ENCODE peak calls at places on chromosomes 13 and 19, in six cellular contexts. E, B, K, O, M and P are unnamed samples.

GRCh38 chr13:113862766-113863510 is 938 bp downstream of the GAS6 start:
- DNase-seq in E (no peak), B (peak), K (no peak), O (peak), M (peak), P (no peak)

GRCh38 chr19:47729468-47729798 is 15.9 kb upstream of the NOP53 start:
- DNase-seq in E (no peak), B (peak), K (peak), O (peak), M (peak), P (no peak)

GRCh38 chr19:7541828-7542443 is 6.4 kb downstream of the PNPLA6 start:
- DNase-seq in E (no peak), B (no peak), K (no peak), O (no peak), M (no peak), P (no peak)

GRCh38 chr13:75481176-75482069 is 546 bp downstream of the TBC1D4 start:
- DNase-seq in E (peak), B (peak), K (peak), O (peak), M (peak), P (peak)

GRCh38 chr13:27374126-27374613 is 50.2 kb upstream of the GTF3A start:
- DNase-seq in E (no peak), B (no peak), K (no peak), O (no peak), M (no peak), P (no peak)

GRCh38 chr19:57803594-57804325 is 11.0 kb downstream of the ZNF552 start:
- DNase-seq in E (peak), B (no peak), K (peak), O (peak), M (no peak), P (no peak)

GRCh38 chr13:36371185-36371584 is 25.0 kb upstream of the SPART start:
- DNase-seq in E (no peak), B (no peak), K (no peak), O (no peak), M (no peak), P (no peak)

GRCh38 chr19:13173129-13173737 is 23.0 kb downstream of the IER2 start:
- DNase-seq in E (no peak), B (no peak), K (no peak), O (no peak), M (no peak), P (no peak)

GRCh38 chr19:19338082-19338481 is 17.5 kb downstream of the MAU2 start:
- DNase-seq in E (no peak), B (no peak), K (peak), O (no peak), M (no peak), P (no peak)

GRCh38 chr13:34155931-34156607 is 338.1 kb downstream of the RFC3 start:
- DNase-seq in E (no peak), B (no peak), K (peak), O (no peak), M (no peak), P (no peak)

GRCh38 chr19:49893135-49893534 is 3.6 kb downstream of the IL4I1 start:
- DNase-seq in E (no peak), B (no peak), K (no peak), O (no peak), M (no peak), P (no peak)

GRCh38 chr19:29837448-29837961 is 25.7 kb downstream of the CCNE1 start:
- DNase-seq in E (no peak), B (no peak), K (no peak), O (no peak), M (peak), P (no peak)

GRCh38 chr13:98484289-98485219 is 92.4 kb downstream of the STK24 start:
- DNase-seq in E (peak), B (peak), K (peak), O (peak), M (peak), P (no peak)

GRCh38 chr13:46114599-46114998 is 9.8 kb upstream of the CPB2 start:
- DNase-seq in E (no peak), B (no peak), K (no peak), O (no peak), M (no peak), P (no peak)

GRCh38 chr19:51354103-51354741 is 12.0 kb downstream of the ETFB start:
- DNase-seq in E (no peak), B (peak), K (no peak), O (no peak), M (peak), P (no peak)

GRCh38 chr19:55545913-55546495 is 661 bp upstream of the SBK3 start:
- DNase-seq in E (no peak), B (no peak), K (peak), O (no peak), M (peak), P (no peak)

GRCh38 chr19:8699908-8700307 is 1.3 kb upstream of the ACTL9 start:
- DNase-seq in E (no peak), B (no peak), K (no peak), O (no peak), M (no peak), P (no peak)

GRCh38 chr13:50779443-50780200 is 63.9 kb downstream of the DLEU7 start:
- DNase-seq in E (no peak), B (no peak), K (no peak), O (no peak), M (no peak), P (no peak)

GRCh38 chr13:112781881-112782361 is 92.1 kb downstream of the ATP11A start:
- DNase-seq in E (no peak), B (no peak), K (peak), O (no peak), M (no peak), P (no peak)

GRCh38 chr13:100610399-100611347 is 22.1 kb upstream of the GGACT start:
- DNase-seq in E (no peak), B (no peak), K (no peak), O (no peak), M (no peak), P (no peak)

GRCh38 chr19:45638930-45639729 is at the start of gene EML2:
- DNase-seq in E (peak), B (peak), K (no peak), O (peak), M (peak), P (no peak)

GRCh38 chr19:3284759-3285646 is 60.5 kb downstream of the CELF5 start:
- DNase-seq in E (peak), B (peak), K (peak), O (peak), M (peak), P (no peak)

GRCh38 chr19:33441277-33441699 is 67.8 kb downstream of the CEBPG start:
- DNase-seq in E (no peak), B (peak), K (no peak), O (no peak), M (peak), P (no peak)

GRCh38 chr13:48066310-48066989 is 28.5 kb downstream of the MED4 start:
- DNase-seq in E (no peak), B (no peak), K (peak), O (no peak), M (no peak), P (no peak)

GRCh38 chr19:35041548-35042055 is at the start of gene HPN:
- DNase-seq in E (no peak), B (peak), K (no peak), O (peak), M (peak), P (no peak)

GRCh38 chr19:42053037-42053935 is 16.7 kb downstream of the GRIK5 start:
- DNase-seq in E (no peak), B (no peak), K (no peak), O (no peak), M (peak), P (no peak)

GRCh38 chr19:7852851-7853759 is 21.1 kb downstream of the PRR36 start:
- DNase-seq in E (peak), B (peak), K (peak), O (peak), M (peak), P (no peak)

GRCh38 chr19:7618366-7618765 is 11.0 kb downstream of the XAB2 start:
- DNase-seq in E (no peak), B (no peak), K (no peak), O (no peak), M (no peak), P (no peak)

GRCh38 chr13:102260256-102260655 is 141.6 kb downstream of the FGF14 start:
- DNase-seq in E (no peak), B (no peak), K (no peak), O (peak), M (no peak), P (no peak)

GRCh38 chr13:40408602-40409001 is 257.8 kb downstream of the FOXO1 start:
- DNase-seq in E (no peak), B (no peak), K (peak), O (no peak), M (no peak), P (no peak)

GRCh38 chr13:100550433-100550832 is 38.2 kb downstream of the GGACT start:
- DNase-seq in E (no peak), B (peak), K (peak), O (no peak), M (peak), P (no peak)

GRCh38 chr13:101511766-101512165 is 59.3 kb downstream of the ITGBL1 start:
- DNase-seq in E (no peak), B (no peak), K (no peak), O (no peak), M (no peak), P (no peak)

GRCh38 chr13:41268764-41269163 is 5.4 kb upstream of the MTRF1 start:
- DNase-seq in E (peak), B (no peak), K (peak), O (peak), M (no peak), P (no peak)

GRCh38 chr13:50994651-50995050 is 85.1 kb downstream of the RNASEH2B start:
- DNase-seq in E (no peak), B (no peak), K (no peak), O (no peak), M (peak), P (no peak)

GRCh38 chr19:10173527-10173926 is 21.2 kb downstream of the DNMT1 start:
- DNase-seq in E (no peak), B (no peak), K (peak), O (no peak), M (no peak), P (no peak)

GRCh38 chr13:83667606-83668005 is 214.7 kb downstream of the SLITRK1 start:
- DNase-seq in E (no peak), B (no peak), K (no peak), O (no peak), M (no peak), P (no peak)

GRCh38 chr19:17765069-17765618 is 13.9 kb downstream of the FCHO1 start:
- DNase-seq in E (no peak), B (peak), K (no peak), O (no peak), M (peak), P (no peak)
- H3K27ac ChIP-seq in E (no peak), B (no peak), K (no peak), O (no peak), M (no peak), P (peak)

GRCh38 chr19:5826531-5827341 is 12.8 kb downstream of the FUT6 start:
- DNase-seq in E (peak), B (peak), K (peak), O (peak), M (no peak), P (no peak)
- H3K27ac ChIP-seq in E (no peak), B (peak), K (no peak), O (no peak), M (no peak), P (no peak)

GRCh38 chr13:59409211-59409610 is 754.5 kb downstream of the DIAPH3 start:
- DNase-seq in E (no peak), B (peak), K (peak), O (peak), M (no peak), P (no peak)

GRCh38 chr13:59408738-59409137 is 755.0 kb downstream of the DIAPH3 start:
- DNase-seq in E (no peak), B (no peak), K (no peak), O (no peak), M (no peak), P (no peak)

GRCh38 chr13:59413121-59413520 is 750.6 kb downstream of the DIAPH3 start:
- DNase-seq in E (no peak), B (no peak), K (no peak), O (no peak), M (no peak), P (no peak)

GRCh38 chr13:59415498-59415897 is 748.2 kb downstream of the DIAPH3 start:
- DNase-seq in E (no peak), B (no peak), K (no peak), O (no peak), M (no peak), P (no peak)

DNA sequence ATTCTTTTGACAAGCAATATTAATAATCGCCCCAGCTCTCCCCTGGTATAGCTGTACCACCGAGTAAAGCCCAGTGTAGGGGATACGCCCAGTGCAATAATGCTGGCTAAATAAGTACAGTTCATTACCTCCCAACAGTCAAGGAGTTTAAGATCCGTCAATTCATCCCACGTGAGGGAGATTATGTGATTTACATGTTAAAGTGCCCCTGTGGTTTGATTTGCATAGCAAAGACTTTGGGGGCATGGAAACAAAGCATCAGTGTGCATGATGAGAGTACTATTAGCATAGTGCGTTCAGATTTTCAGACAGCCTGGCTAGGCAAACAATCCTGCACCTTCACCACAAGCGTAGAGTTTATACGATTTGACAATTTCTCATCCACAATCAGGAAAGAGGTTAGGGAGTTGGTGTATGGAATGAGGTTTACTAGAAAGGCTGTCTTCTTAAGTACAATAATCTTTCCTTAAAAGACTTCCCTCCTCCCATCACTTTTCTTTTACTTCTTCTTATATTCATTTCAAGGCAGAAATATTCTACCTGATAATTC is 754.0 kb downstream of the DIAPH3 start:
- DNase-seq in E (no peak), B (no peak), K (no peak), O (peak), M (no peak), P (no peak)
- H3K27ac ChIP-seq in E (no peak), B (no peak), K (no peak), O (peak), M (no peak), P (no peak)

GRCh38 chr13:72638059-72638815 is 89.2 kb downstream of the MZT1 start:
- DNase-seq in E (no peak), B (no peak), K (no peak), O (peak), M (no peak), P (no peak)
- H3K27ac ChIP-seq in E (no peak), B (no peak), K (no peak), O (no peak), M (no peak), P (no peak)

DNA sequence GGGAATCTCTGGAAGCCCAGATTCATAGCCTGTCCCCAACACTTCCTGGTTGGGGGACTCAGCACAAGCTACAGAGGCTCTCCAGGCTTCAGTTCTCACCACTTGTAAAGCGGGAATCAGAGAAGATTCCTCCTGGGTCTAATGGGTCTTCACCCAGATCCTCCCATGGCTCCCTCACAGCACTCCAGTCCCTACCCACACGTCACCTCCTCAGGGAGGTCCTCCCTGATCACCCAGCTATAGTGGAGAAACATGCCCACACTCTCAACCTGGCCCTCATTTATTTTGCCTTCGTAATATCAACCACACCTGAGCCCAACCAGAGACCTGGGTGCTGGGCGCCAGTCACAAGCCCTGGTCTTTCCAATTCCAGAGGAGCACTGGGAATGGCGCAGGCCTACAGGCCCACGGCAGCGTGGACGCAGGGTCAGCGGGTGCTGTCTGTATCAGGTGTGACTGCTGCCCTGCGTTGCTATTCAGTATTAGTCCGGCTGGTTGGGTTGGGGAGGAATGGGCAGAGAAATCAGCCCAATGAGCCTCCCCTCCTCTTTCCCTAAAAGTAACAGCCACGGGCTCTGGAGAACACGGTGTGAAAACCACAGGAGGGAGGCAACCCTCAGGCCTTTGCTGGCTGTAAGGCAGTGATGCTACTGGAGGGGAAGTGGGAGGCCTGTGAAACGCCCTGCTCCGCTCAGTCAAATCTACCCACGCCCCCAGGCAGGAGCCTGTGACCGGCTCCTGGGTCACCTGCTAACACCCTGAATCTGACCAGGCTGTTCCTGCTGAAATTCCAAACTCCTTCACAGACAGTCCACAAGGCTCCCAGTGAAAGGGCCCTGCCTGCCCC is 5.2 kb downstream of the AKT2 start:
- DNase-seq in E (no peak), B (peak), K (no peak), O (no peak), M (no peak), P (no peak)
- H3K27ac ChIP-seq in E (no peak), B (peak), K (peak), O (no peak), M (peak), P (no peak)